ENCODE peak calls at places on chromosomes 4 and X, in seven cellular contexts. One of them, this sample, is unnamed.

GRCh38 chrX:139224953-139225665 is 305.4 kb upstream of the F9 start:
- DNase-seq in COR-L47: no peak
- DNase-seq in mucosa of descending colon: no peak
- DNase-seq in HEK293T: no peak
- DNase-seq in stimulated activated CD8-positive, alpha-beta memory T cell treated with anti-CD3 and anti-CD28 coated beads, Interleukin-2, amount 100 ng/mL, for 1 hour: no peak
- DNase-seq in sigmoid colon: no peak
- DNase-seq in posterior cingulate gyrus: no peak
- DNase-seq in this sample: no peak

GRCh38 chr4:151745727-151746231 is 15.0 kb downstream of the GATB start:
- DNase-seq in COR-L47: no peak
- DNase-seq in mucosa of descending colon: no peak
- DNase-seq in HEK293T: no peak
- DNase-seq in stimulated activated CD8-positive, alpha-beta memory T cell treated with anti-CD3 and anti-CD28 coated beads, Interleukin-2, amount 100 ng/mL, for 1 hour: no peak
- DNase-seq in sigmoid colon: no peak
- DNase-seq in posterior cingulate gyrus: no peak
- DNase-seq in this sample: no peak

GRCh38 chrX:109685656-109686078 is 47.4 kb downstream of the ACSL4 start:
- DNase-seq in COR-L47: no peak
- DNase-seq in mucosa of descending colon: no peak
- DNase-seq in HEK293T: no peak
- DNase-seq in stimulated activated CD8-positive, alpha-beta memory T cell treated with anti-CD3 and anti-CD28 coated beads, Interleukin-2, amount 100 ng/mL, for 1 hour: no peak
- DNase-seq in sigmoid colon: no peak
- DNase-seq in posterior cingulate gyrus: no peak
- DNase-seq in this sample: no peak

GRCh38 chr4:157221895-157222763 is 1.6 kb downstream of the GRIA2 start:
- DNase-seq in COR-L47: peak
- DNase-seq in mucosa of descending colon: no peak
- DNase-seq in HEK293T: peak
- DNase-seq in stimulated activated CD8-positive, alpha-beta memory T cell treated with anti-CD3 and anti-CD28 coated beads, Interleukin-2, amount 100 ng/mL, for 1 hour: no peak
- DNase-seq in sigmoid colon: no peak
- DNase-seq in posterior cingulate gyrus: peak
- DNase-seq in this sample: peak

GRCh38 chr4:148030486-148030885 is 298.6 kb downstream of the ARHGAP10 start:
- DNase-seq in COR-L47: no peak
- DNase-seq in mucosa of descending colon: no peak
- DNase-seq in HEK293T: no peak
- DNase-seq in stimulated activated CD8-positive, alpha-beta memory T cell treated with anti-CD3 and anti-CD28 coated beads, Interleukin-2, amount 100 ng/mL, for 1 hour: no peak
- DNase-seq in sigmoid colon: no peak
- DNase-seq in posterior cingulate gyrus: no peak
- DNase-seq in this sample: no peak

GRCh38 chrX:83019258-83019657 is 488.8 kb upstream of the POU3F4 start:
- DNase-seq in COR-L47: no peak
- DNase-seq in mucosa of descending colon: no peak
- DNase-seq in HEK293T: no peak
- DNase-seq in stimulated activated CD8-positive, alpha-beta memory T cell treated with anti-CD3 and anti-CD28 coated beads, Interleukin-2, amount 100 ng/mL, for 1 hour: no peak
- DNase-seq in sigmoid colon: no peak
- DNase-seq in posterior cingulate gyrus: no peak
- DNase-seq in this sample: no peak

GRCh38 chr4:167109859-167110258 is 124.4 kb downstream of the SPOCK3 start:
- DNase-seq in COR-L47: no peak
- DNase-seq in mucosa of descending colon: no peak
- DNase-seq in HEK293T: no peak
- DNase-seq in stimulated activated CD8-positive, alpha-beta memory T cell treated with anti-CD3 and anti-CD28 coated beads, Interleukin-2, amount 100 ng/mL, for 1 hour: no peak
- DNase-seq in sigmoid colon: no peak
- DNase-seq in posterior cingulate gyrus: no peak
- DNase-seq in this sample: no peak

GRCh38 chr4:164512124-164512523 is 241.8 kb upstream of the SMIM31 start:
- DNase-seq in COR-L47: no peak
- DNase-seq in mucosa of descending colon: no peak
- DNase-seq in HEK293T: no peak
- DNase-seq in stimulated activated CD8-positive, alpha-beta memory T cell treated with anti-CD3 and anti-CD28 coated beads, Interleukin-2, amount 100 ng/mL, for 1 hour: no peak
- DNase-seq in sigmoid colon: no peak
- DNase-seq in posterior cingulate gyrus: no peak
- DNase-seq in this sample: no peak

GRCh38 chr4:73607375-73608026 is 12.7 kb downstream of the RASSF6 start:
- DNase-seq in COR-L47: no peak
- DNase-seq in mucosa of descending colon: no peak
- DNase-seq in HEK293T: no peak
- DNase-seq in stimulated activated CD8-positive, alpha-beta memory T cell treated with anti-CD3 and anti-CD28 coated beads, Interleukin-2, amount 100 ng/mL, for 1 hour: no peak
- DNase-seq in sigmoid colon: no peak
- DNase-seq in posterior cingulate gyrus: no peak
- DNase-seq in this sample: peak

GRCh38 chr4:151983854-151984253 is 223.0 kb upstream of the GATB start:
- DNase-seq in COR-L47: peak
- DNase-seq in mucosa of descending colon: no peak
- DNase-seq in HEK293T: peak
- DNase-seq in stimulated activated CD8-positive, alpha-beta memory T cell treated with anti-CD3 and anti-CD28 coated beads, Interleukin-2, amount 100 ng/mL, for 1 hour: no peak
- DNase-seq in sigmoid colon: no peak
- DNase-seq in posterior cingulate gyrus: no peak
- DNase-seq in this sample: peak

GRCh38 chr4:37758226-37758625 is 68.3 kb upstream of the PGM2 start:
- DNase-seq in COR-L47: no peak
- DNase-seq in mucosa of descending colon: no peak
- DNase-seq in HEK293T: no peak
- DNase-seq in stimulated activated CD8-positive, alpha-beta memory T cell treated with anti-CD3 and anti-CD28 coated beads, Interleukin-2, amount 100 ng/mL, for 1 hour: no peak
- DNase-seq in sigmoid colon: peak
- DNase-seq in posterior cingulate gyrus: no peak
- DNase-seq in this sample: no peak

GRCh38 chrX:43735534-43735933 is 79.4 kb downstream of the MAOA start:
- DNase-seq in COR-L47: no peak
- DNase-seq in mucosa of descending colon: no peak
- DNase-seq in HEK293T: no peak
- DNase-seq in stimulated activated CD8-positive, alpha-beta memory T cell treated with anti-CD3 and anti-CD28 coated beads, Interleukin-2, amount 100 ng/mL, for 1 hour: no peak
- DNase-seq in sigmoid colon: no peak
- DNase-seq in posterior cingulate gyrus: no peak
- DNase-seq in this sample: no peak

GRCh38 chrX:10709276-10709675 is 88.9 kb upstream of the MID1 start:
- DNase-seq in COR-L47: no peak
- DNase-seq in mucosa of descending colon: no peak
- DNase-seq in HEK293T: no peak
- DNase-seq in stimulated activated CD8-positive, alpha-beta memory T cell treated with anti-CD3 and anti-CD28 coated beads, Interleukin-2, amount 100 ng/mL, for 1 hour: no peak
- DNase-seq in sigmoid colon: no peak
- DNase-seq in posterior cingulate gyrus: no peak
- DNase-seq in this sample: no peak

GRCh38 chr4:4456816-4457578 is 70.1 kb downstream of the NSG1 start:
- DNase-seq in COR-L47: no peak
- DNase-seq in mucosa of descending colon: no peak
- DNase-seq in HEK293T: no peak
- DNase-seq in stimulated activated CD8-positive, alpha-beta memory T cell treated with anti-CD3 and anti-CD28 coated beads, Interleukin-2, amount 100 ng/mL, for 1 hour: no peak
- DNase-seq in sigmoid colon: no peak
- DNase-seq in posterior cingulate gyrus: no peak
- DNase-seq in this sample: no peak

GRCh38 chrX:102659790-102660757 is 8.8 kb downstream of the GPRASP1 start:
- DNase-seq in COR-L47: peak
- DNase-seq in mucosa of descending colon: peak
- DNase-seq in HEK293T: peak
- DNase-seq in stimulated activated CD8-positive, alpha-beta memory T cell treated with anti-CD3 and anti-CD28 coated beads, Interleukin-2, amount 100 ng/mL, for 1 hour: peak
- DNase-seq in sigmoid colon: peak
- DNase-seq in posterior cingulate gyrus: peak
- DNase-seq in this sample: no peak

GRCh38 chr4:119854364-119854763 is 212.3 kb downstream of the MAD2L1 start:
- DNase-seq in COR-L47: no peak
- DNase-seq in mucosa of descending colon: no peak
- DNase-seq in HEK293T: no peak
- DNase-seq in stimulated activated CD8-positive, alpha-beta memory T cell treated with anti-CD3 and anti-CD28 coated beads, Interleukin-2, amount 100 ng/mL, for 1 hour: no peak
- DNase-seq in sigmoid colon: no peak
- DNase-seq in posterior cingulate gyrus: no peak
- DNase-seq in this sample: no peak

GRCh38 chr4:7034262-7035081 is 8.7 kb upstream of the TADA2B start:
- DNase-seq in COR-L47: no peak
- DNase-seq in mucosa of descending colon: no peak
- DNase-seq in HEK293T: no peak
- DNase-seq in stimulated activated CD8-positive, alpha-beta memory T cell treated with anti-CD3 and anti-CD28 coated beads, Interleukin-2, amount 100 ng/mL, for 1 hour: no peak
- DNase-seq in sigmoid colon: no peak
- DNase-seq in posterior cingulate gyrus: no peak
- DNase-seq in this sample: peak

GRCh38 chrX:115892056-115892708 is 278.4 kb upstream of the AGTR2 start:
- DNase-seq in COR-L47: peak
- DNase-seq in mucosa of descending colon: peak
- DNase-seq in HEK293T: no peak
- DNase-seq in stimulated activated CD8-positive, alpha-beta memory T cell treated with anti-CD3 and anti-CD28 coated beads, Interleukin-2, amount 100 ng/mL, for 1 hour: no peak
- DNase-seq in sigmoid colon: no peak
- DNase-seq in posterior cingulate gyrus: peak
- DNase-seq in this sample: no peak

GRCh38 chr4:121270384-121270783 is 106.3 kb upstream of the TNIP3 start:
- DNase-seq in COR-L47: no peak
- DNase-seq in mucosa of descending colon: no peak
- DNase-seq in HEK293T: no peak
- DNase-seq in stimulated activated CD8-positive, alpha-beta memory T cell treated with anti-CD3 and anti-CD28 coated beads, Interleukin-2, amount 100 ng/mL, for 1 hour: no peak
- DNase-seq in sigmoid colon: no peak
- DNase-seq in posterior cingulate gyrus: no peak
- DNase-seq in this sample: no peak

GRCh38 chrX:152465132-152465531 is 14.0 kb upstream of the GABRA3 start:
- DNase-seq in COR-L47: no peak
- DNase-seq in mucosa of descending colon: no peak
- DNase-seq in HEK293T: no peak
- DNase-seq in stimulated activated CD8-positive, alpha-beta memory T cell treated with anti-CD3 and anti-CD28 coated beads, Interleukin-2, amount 100 ng/mL, for 1 hour: no peak
- DNase-seq in sigmoid colon: no peak
- DNase-seq in posterior cingulate gyrus: no peak
- DNase-seq in this sample: no peak

GRCh38 chr4:31107362-31107761 is 387.2 kb downstream of the PCDH7 start:
- DNase-seq in COR-L47: no peak
- DNase-seq in mucosa of descending colon: no peak
- DNase-seq in HEK293T: no peak
- DNase-seq in stimulated activated CD8-positive, alpha-beta memory T cell treated with anti-CD3 and anti-CD28 coated beads, Interleukin-2, amount 100 ng/mL, for 1 hour: no peak
- DNase-seq in sigmoid colon: no peak
- DNase-seq in posterior cingulate gyrus: no peak
- DNase-seq in this sample: no peak

GRCh38 chr4:165464813-165465381 is 86.1 kb downstream of the CPE start:
- DNase-seq in COR-L47: peak
- DNase-seq in mucosa of descending colon: peak
- DNase-seq in HEK293T: peak
- DNase-seq in stimulated activated CD8-positive, alpha-beta memory T cell treated with anti-CD3 and anti-CD28 coated beads, Interleukin-2, amount 100 ng/mL, for 1 hour: no peak
- DNase-seq in sigmoid colon: no peak
- DNase-seq in posterior cingulate gyrus: no peak
- DNase-seq in this sample: peak

GRCh38 chr4:65623509-65623908 is 46.8 kb downstream of the EPHA5 start:
- DNase-seq in COR-L47: no peak
- DNase-seq in mucosa of descending colon: no peak
- DNase-seq in HEK293T: no peak
- DNase-seq in stimulated activated CD8-positive, alpha-beta memory T cell treated with anti-CD3 and anti-CD28 coated beads, Interleukin-2, amount 100 ng/mL, for 1 hour: no peak
- DNase-seq in sigmoid colon: no peak
- DNase-seq in posterior cingulate gyrus: no peak
- DNase-seq in this sample: no peak

GRCh38 chr4:182642831-182643230 is 274.4 kb downstream of the DCTD start:
- DNase-seq in COR-L47: peak
- DNase-seq in mucosa of descending colon: no peak
- DNase-seq in HEK293T: peak
- DNase-seq in stimulated activated CD8-positive, alpha-beta memory T cell treated with anti-CD3 and anti-CD28 coated beads, Interleukin-2, amount 100 ng/mL, for 1 hour: no peak
- DNase-seq in sigmoid colon: no peak
- DNase-seq in posterior cingulate gyrus: no peak
- DNase-seq in this sample: peak

GRCh38 chrX:15674899-15675489 is 10.4 kb upstream of the CLTRN start:
- DNase-seq in COR-L47: peak
- DNase-seq in mucosa of descending colon: peak
- DNase-seq in HEK293T: peak
- DNase-seq in stimulated activated CD8-positive, alpha-beta memory T cell treated with anti-CD3 and anti-CD28 coated beads, Interleukin-2, amount 100 ng/mL, for 1 hour: peak
- DNase-seq in sigmoid colon: peak
- DNase-seq in posterior cingulate gyrus: peak
- DNase-seq in this sample: peak

GRCh38 chrX:78944351-78944750 is 840 bp upstream of the P2RY10 start:
- DNase-seq in COR-L47: no peak
- DNase-seq in mucosa of descending colon: no peak
- DNase-seq in HEK293T: no peak
- DNase-seq in stimulated activated CD8-positive, alpha-beta memory T cell treated with anti-CD3 and anti-CD28 coated beads, Interleukin-2, amount 100 ng/mL, for 1 hour: no peak
- DNase-seq in sigmoid colon: no peak
- DNase-seq in posterior cingulate gyrus: no peak
- DNase-seq in this sample: no peak

GRCh38 chrX:12910851-12911461 is 4.5 kb downstream of the TLR8 start:
- DNase-seq in COR-L47: no peak
- DNase-seq in mucosa of descending colon: no peak
- DNase-seq in HEK293T: no peak
- DNase-seq in stimulated activated CD8-positive, alpha-beta memory T cell treated with anti-CD3 and anti-CD28 coated beads, Interleukin-2, amount 100 ng/mL, for 1 hour: no peak
- DNase-seq in sigmoid colon: no peak
- DNase-seq in posterior cingulate gyrus: no peak
- DNase-seq in this sample: no peak

GRCh38 chr4:27129871-27130277 is 269.2 kb downstream of the STIM2 start:
- DNase-seq in COR-L47: no peak
- DNase-seq in mucosa of descending colon: no peak
- DNase-seq in HEK293T: no peak
- DNase-seq in stimulated activated CD8-positive, alpha-beta memory T cell treated with anti-CD3 and anti-CD28 coated beads, Interleukin-2, amount 100 ng/mL, for 1 hour: no peak
- DNase-seq in sigmoid colon: no peak
- DNase-seq in posterior cingulate gyrus: no peak
- DNase-seq in this sample: no peak

GRCh38 chrX:107704587-107704986 is 71.0 kb downstream of the TSC22D3 start:
- DNase-seq in COR-L47: no peak
- DNase-seq in mucosa of descending colon: no peak
- DNase-seq in HEK293T: no peak
- DNase-seq in stimulated activated CD8-positive, alpha-beta memory T cell treated with anti-CD3 and anti-CD28 coated beads, Interleukin-2, amount 100 ng/mL, for 1 hour: no peak
- DNase-seq in sigmoid colon: no peak
- DNase-seq in posterior cingulate gyrus: no peak
- DNase-seq in this sample: no peak

GRCh38 chr4:156939151-156939550 is 32.4 kb downstream of the PDGFC start:
- DNase-seq in COR-L47: no peak
- DNase-seq in mucosa of descending colon: no peak
- DNase-seq in HEK293T: no peak
- DNase-seq in stimulated activated CD8-positive, alpha-beta memory T cell treated with anti-CD3 and anti-CD28 coated beads, Interleukin-2, amount 100 ng/mL, for 1 hour: no peak
- DNase-seq in sigmoid colon: no peak
- DNase-seq in posterior cingulate gyrus: no peak
- DNase-seq in this sample: no peak

GRCh38 chrX:57964975-57965374 is 54.7 kb upstream of the ZXDA start:
- DNase-seq in COR-L47: no peak
- DNase-seq in mucosa of descending colon: no peak
- DNase-seq in HEK293T: no peak
- DNase-seq in stimulated activated CD8-positive, alpha-beta memory T cell treated with anti-CD3 and anti-CD28 coated beads, Interleukin-2, amount 100 ng/mL, for 1 hour: no peak
- DNase-seq in sigmoid colon: no peak
- DNase-seq in posterior cingulate gyrus: no peak
- DNase-seq in this sample: no peak

GRCh38 chr4:75557696-75558095 is 1.8 kb downstream of the ODAPH start:
- DNase-seq in COR-L47: no peak
- DNase-seq in mucosa of descending colon: no peak
- DNase-seq in HEK293T: no peak
- DNase-seq in stimulated activated CD8-positive, alpha-beta memory T cell treated with anti-CD3 and anti-CD28 coated beads, Interleukin-2, amount 100 ng/mL, for 1 hour: no peak
- DNase-seq in sigmoid colon: no peak
- DNase-seq in posterior cingulate gyrus: no peak
- DNase-seq in this sample: no peak

This sample was measured in NCI-H146.